ENCODE peak calls at places on chromosome 6, in nine cellular contexts. H is SJSA1; K is endodermal cell; L is naive thymus-derived CD4-positive, alpha-beta T cell; O is GM06990; B is mammary epithelial cell; M is transverse colon; Q is ovary; E is GM23248. P is an unnamed sample.

GRCh38 chr6:74731204-74731603 is 474.6 kb downstream of the COL12A1 start:
- DNase-seq in H (peak), K (no peak), L (no peak), O (no peak), B (peak), M (no peak), Q (no peak), E (peak), P (no peak)

GRCh38 chr6:1667012-1667804 is 57.5 kb downstream of the FOXC1 start:
- DNase-seq in H (no peak), K (no peak), L (no peak), O (no peak), B (no peak), M (no peak), Q (no peak), E (no peak), P (no peak)

GRCh38 chr6:1760876-1761275 is 151.2 kb downstream of the FOXC1 start:
- DNase-seq in H (no peak), K (no peak), L (no peak), O (no peak), B (no peak), M (no peak), Q (no peak), E (no peak), P (no peak)

GRCh38 chr6:125728739-125729138 is 20.7 kb upstream of the HEY2 start:
- DNase-seq in H (no peak), K (no peak), L (no peak), O (no peak), B (no peak), M (no peak), Q (no peak), E (no peak), P (no peak)

GRCh38 chr6:100774681-100775080 is 106.4 kb downstream of the ASCC3 start:
- DNase-seq in H (no peak), K (no peak), L (no peak), O (no peak), B (peak), M (no peak), Q (no peak), E (peak), P (no peak)

GRCh38 chr6:30889921-30890645 is 5.8 kb downstream of the DDR1 start:
- DNase-seq in H (no peak), K (no peak), L (no peak), O (no peak), B (peak), M (no peak), Q (no peak), E (no peak), P (no peak)

GRCh38 chr6:143279385-143279784 is 171.1 kb downstream of the ADAT2 start:
- DNase-seq in H (no peak), K (peak), L (peak), O (no peak), B (peak), M (peak), Q (no peak), E (peak), P (no peak)

GRCh38 chr6:44915111-44915510 is 413.0 kb upstream of the RUNX2 start:
- DNase-seq in H (no peak), K (no peak), L (no peak), O (no peak), B (no peak), M (no peak), Q (no peak), E (no peak), P (no peak)

GRCh38 chr6:16337280-16337975 is 99.0 kb downstream of the GMPR start:
- DNase-seq in H (peak), K (peak), L (no peak), O (no peak), B (no peak), M (peak), Q (peak), E (peak), P (peak)

GRCh38 chr6:36345681-36346417 is 9.2 kb upstream of the BNIP5 start:
- DNase-seq in H (no peak), K (peak), L (no peak), O (no peak), B (no peak), M (no peak), Q (no peak), E (no peak), P (no peak)

GRCh38 chr6:158569036-158569435 is 9.1 kb downstream of the TMEM181 start:
- DNase-seq in H (no peak), K (no peak), L (no peak), O (no peak), B (no peak), M (no peak), Q (no peak), E (no peak), P (no peak)

GRCh38 chr6:14441371-14441781 is 323.8 kb downstream of the CD83 start:
- DNase-seq in H (no peak), K (no peak), L (no peak), O (no peak), B (no peak), M (no peak), Q (no peak), E (peak), P (no peak)

GRCh38 chr6:35181313-35181932 is 32.3 kb upstream of the SCUBE3 start:
- DNase-seq in H (peak), K (no peak), L (no peak), O (no peak), B (no peak), M (no peak), Q (no peak), E (peak), P (no peak)

GRCh38 chr6:68238097-68238597 is 396.9 kb upstream of the ADGRB3 start:
- DNase-seq in H (no peak), K (no peak), L (no peak), O (peak), B (no peak), M (no peak), Q (no peak), E (no peak), P (no peak)

GRCh38 chr6:1701668-1702353 is 92.1 kb downstream of the FOXC1 start:
- DNase-seq in H (peak), K (no peak), L (no peak), O (no peak), B (no peak), M (no peak), Q (no peak), E (peak), P (no peak)

GRCh38 chr6:40482532-40482931 is 104.6 kb downstream of the LRFN2 start:
- DNase-seq in H (no peak), K (peak), L (peak), O (no peak), B (no peak), M (no peak), Q (no peak), E (peak), P (no peak)

GRCh38 chr6:84249724-84250123 is 22.3 kb upstream of the CEP162 start:
- DNase-seq in H (no peak), K (peak), L (no peak), O (no peak), B (no peak), M (no peak), Q (no peak), E (peak), P (no peak)

GRCh38 chr6:131316654-131317053 is 181.4 kb downstream of the AKAP7 start:
- DNase-seq in H (no peak), K (no peak), L (no peak), O (no peak), B (no peak), M (no peak), Q (no peak), E (no peak), P (no peak)

GRCh38 chr6:170279977-170280688 is 10.7 kb downstream of the DLL1 start:
- DNase-seq in H (no peak), K (peak), L (no peak), O (peak), B (no peak), M (peak), Q (peak), E (peak), P (peak)

GRCh38 chr6:20319520-20320357 is 81.9 kb upstream of the E2F3 start:
- DNase-seq in H (no peak), K (no peak), L (peak), O (peak), B (no peak), M (peak), Q (no peak), E (no peak), P (peak)
- H3K4me3 ChIP-seq in H (no peak), K (no peak), L (peak), O (peak), B (no peak), M (no peak), Q (no peak), E (no peak), P (no peak)

GRCh38 chr6:46923476-46923875 is 1.7 kb upstream of the ADGRF5 start:
- DNase-seq in H (no peak), K (no peak), L (no peak), O (no peak), B (no peak), M (no peak), Q (no peak), E (no peak), P (no peak)

GRCh38 chr6:46918830-46919229 is 2.9 kb downstream of the ADGRF5 start:
- DNase-seq in H (no peak), K (no peak), L (no peak), O (no peak), B (no peak), M (no peak), Q (no peak), E (peak), P (no peak)

GRCh38 chr6:46921731-46922130 is at the start of gene ADGRF5:
- DNase-seq in H (no peak), K (no peak), L (no peak), O (no peak), B (no peak), M (no peak), Q (no peak), E (no peak), P (no peak)

GRCh38 chr6:46917002-46917401 is 4.7 kb downstream of the ADGRF5 start:
- DNase-seq in H (no peak), K (no peak), L (no peak), O (no peak), B (no peak), M (no peak), Q (no peak), E (no peak), P (no peak)

DNA sequence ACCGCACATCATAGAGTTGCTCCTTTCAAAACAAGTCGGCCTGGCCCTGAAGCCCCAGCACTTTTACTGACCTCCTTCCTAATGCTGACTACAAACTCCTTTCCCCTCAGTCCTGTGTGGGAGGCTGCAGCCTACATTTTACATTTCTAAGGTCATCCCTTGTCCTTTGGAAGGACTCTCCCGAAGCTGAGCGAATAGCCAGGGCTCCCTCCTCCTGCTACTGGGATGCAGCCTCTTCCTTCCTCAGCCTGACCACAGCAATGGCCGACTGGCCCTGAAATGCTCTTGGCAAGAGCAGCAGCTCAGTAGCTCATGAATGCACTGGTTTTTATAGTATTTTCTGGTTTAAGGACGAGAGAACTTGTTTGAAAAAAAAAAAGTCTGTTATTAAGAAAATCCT is 679 bp downstream of the ADGRF5 start:
- DNase-seq in H (no peak), K (no peak), L (no peak), O (no peak), B (no peak), M (no peak), Q (no peak), E (no peak), P (no peak)
- H3K4me3 ChIP-seq in H (no peak), K (no peak), L (no peak), O (no peak), B (no peak), M (no peak), Q (no peak), E (no peak), P (peak)

GRCh38 chr6:152471459-152472070 is 165.6 kb downstream of the SYNE1 start:
- DNase-seq in H (no peak), K (no peak), L (no peak), O (no peak), B (no peak), M (no peak), Q (no peak), E (peak), P (no peak)
- H3K4me3 ChIP-seq in H (no peak), K (no peak), L (no peak), O (no peak), B (no peak), M (no peak), Q (no peak), E (peak), P (peak)

GRCh38 chr6:72813807-72814596 is 192.1 kb downstream of the KCNQ5 start:
- DNase-seq in H (no peak), K (no peak), L (no peak), O (no peak), B (no peak), M (no peak), Q (no peak), E (no peak), P (peak)
- H3K4me3 ChIP-seq in H (no peak), K (no peak), L (no peak), O (no peak), B (no peak), M (no peak), Q (no peak), E (no peak), P (no peak)

DNA sequence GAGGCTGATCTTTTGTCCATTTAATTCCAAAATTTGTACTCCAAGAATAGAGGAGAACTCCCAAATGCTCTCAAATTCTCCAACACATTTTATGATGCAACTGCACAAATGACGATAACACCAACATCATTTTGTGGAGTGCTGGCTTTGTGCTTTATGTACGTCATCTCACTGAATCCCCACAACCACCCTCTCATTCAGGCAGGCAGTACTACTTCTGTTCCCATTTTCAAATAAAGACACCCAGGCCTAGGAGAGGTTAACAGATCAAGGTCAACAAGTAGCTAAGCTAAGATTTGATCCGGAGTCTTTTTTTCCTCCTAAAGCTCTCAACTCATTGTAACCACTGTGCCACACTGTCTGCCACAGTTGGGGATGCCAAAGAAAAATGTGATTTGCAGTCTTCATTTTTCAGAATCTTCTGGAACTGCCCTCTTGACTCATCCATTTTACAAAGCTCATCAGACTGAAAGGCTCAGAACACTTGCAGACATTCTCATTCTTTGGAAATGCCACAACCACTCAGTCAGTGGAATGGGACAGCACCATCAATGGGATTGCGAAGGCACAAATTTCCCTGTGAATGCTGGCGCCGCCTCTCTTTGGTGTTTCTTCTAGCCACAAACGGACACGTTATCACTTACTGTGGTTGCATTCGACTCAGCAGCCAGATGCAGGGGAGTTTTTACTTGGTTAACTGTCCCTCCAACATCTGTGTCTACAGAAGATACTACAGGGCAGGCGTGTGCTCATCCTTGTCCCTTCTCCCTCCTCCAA is 184.4 kb downstream of the GJA10 start:
- DNase-seq in H (peak), K (no peak), L (no peak), O (no peak), B (no peak), M (no peak), Q (no peak), E (peak), P (no peak)
- H3K4me3 ChIP-seq in H (peak), K (no peak), L (peak), O (no peak), B (no peak), M (no peak), Q (no peak), E (no peak), P (no peak)

GRCh38 chr6:6676910-6677441 is 88.5 kb downstream of the LY86 start:
- DNase-seq in H (peak), K (peak), L (peak), O (no peak), B (peak), M (peak), Q (peak), E (peak), P (peak)
- H3K4me3 ChIP-seq in H (no peak), K (no peak), L (no peak), O (no peak), B (no peak), M (no peak), Q (no peak), E (no peak), P (no peak)

GRCh38 chr6:10314163-10314955 is 100.5 kb downstream of the TFAP2A start:
- DNase-seq in H (no peak), K (no peak), L (no peak), O (no peak), B (no peak), M (no peak), Q (no peak), E (no peak), P (no peak)
- H3K4me3 ChIP-seq in H (no peak), K (no peak), L (no peak), O (no peak), B (no peak), M (no peak), Q (no peak), E (no peak), P (no peak)

P was measured in psoas muscle.